ENCODE peak calls at places on chromosomes 13 and 19, in six cellular contexts. O is A673, D is GM10248, I is T-helper 9 cell, X is NCI-H1694 treated with DMSO at 0.1 percent for 48 hours, Y is T-helper 17 cell. Q is an unnamed sample.

GRCh38 chr19:10551698-10552301 is 8.1 kb downstream of the ATG4D start:
- DNase-seq in O (peak), I (no peak), X (peak), Y (no peak), D (no peak), Q (peak)

GRCh38 chr13:90233933-90234672 is 1113.4 kb upstream of the MIR17HG start:
- DNase-seq in D (no peak), I (no peak), X (peak), O (no peak), Y (no peak), Q (no peak)

GRCh38 chr13:71721117-71721516 is 145.9 kb downstream of the DACH1 start:
- DNase-seq in D (no peak), X (no peak), I (no peak), O (no peak), Y (no peak), Q (no peak)

GRCh38 chr13:27004866-27005265 is 166.7 kb downstream of the USP12 start:
- DNase-seq in Y (no peak), X (peak), D (no peak), I (no peak), O (no peak), Q (no peak)

GRCh38 chr13:78827471-78827870 is 168.5 kb upstream of the OBI1 start:
- DNase-seq in O (no peak), X (no peak), I (no peak), D (no peak), Y (no peak), Q (no peak)

GRCh38 chr19:41409288-41409687 is 11.7 kb downstream of the BCKDHA start:
- DNase-seq in D (no peak), O (no peak), I (no peak), X (no peak), Y (no peak), Q (no peak)

GRCh38 chr19:7734220-7735203 is 2.6 kb upstream of the CLEC4G start:
- DNase-seq in Y (no peak), O (no peak), I (no peak), D (no peak), X (no peak), Q (no peak)

GRCh38 chr13:48493076-48493765 is 39.7 kb downstream of the RCBTB2 start:
- DNase-seq in D (no peak), Y (no peak), X (no peak), O (no peak), I (no peak), Q (no peak)

GRCh38 chr13:111584101-111584500 is 263.7 kb downstream of the TEX29 start:
- DNase-seq in O (no peak), D (no peak), I (no peak), X (no peak), Y (no peak), Q (no peak)

GRCh38 chr19:14440049-14440448 is 6.9 kb downstream of the PKN1 start:
- DNase-seq in X (no peak), Y (peak), I (peak), D (peak), O (no peak), Q (peak)

GRCh38 chr19:11887247-11887617 is 350 bp upstream of the ZNF69 start:
- DNase-seq in X (no peak), I (no peak), D (no peak), Y (no peak), O (peak), Q (no peak)

GRCh38 chr13:110989331-110989730 is 74.5 kb upstream of the ANKRD10 start:
- DNase-seq in I (no peak), O (no peak), D (no peak), X (no peak), Y (no peak), Q (no peak)

GRCh38 chr19:50486823-50487515 is 10.3 kb upstream of the GARIN5A start:
- DNase-seq in Y (no peak), I (peak), O (peak), D (no peak), X (peak), Q (no peak)

GRCh38 chr19:3936506-3937442 is 3.9 kb downstream of the NMRK2 start:
- DNase-seq in I (no peak), D (no peak), O (no peak), Y (no peak), X (no peak), Q (no peak)